ENCODE peak calls at places on chromosomes 1 and 21, in eight cellular contexts. N is HL-60, R is cardiac muscle cell, B is left lung, X is AG10803, M is thyroid gland, G is AG04450, S is cardiac fibroblast. E is an unnamed sample.

GRCh38 chr1:197955486-197956394 is 38.6 kb downstream of the LHX9 start:
- DNase-seq in N (no peak), R (no peak), B (no peak), X (peak), M (no peak), G (peak), S (peak), E (peak)

GRCh38 chr1:151593651-151594625 is 17.9 kb upstream of the SNX27 start:
- DNase-seq in N (peak), R (peak), B (peak), X (peak), M (peak), G (no peak), S (peak), E (peak)

GRCh38 chr1:75712306-75712705 is 12.2 kb upstream of the ACADM start:
- DNase-seq in N (no peak), R (no peak), B (no peak), X (no peak), M (no peak), G (no peak), S (no peak), E (no peak)

GRCh38 chr21:16571594-16571993 is 841.8 kb downstream of the USP25 start:
- DNase-seq in N (no peak), R (no peak), B (no peak), X (peak), M (no peak), G (no peak), S (no peak), E (peak)

GRCh38 chr1:165887877-165888551 is 60.6 kb downstream of the UCK2 start:
- DNase-seq in N (no peak), R (no peak), B (no peak), X (no peak), M (peak), G (no peak), S (no peak), E (no peak)

GRCh38 chr1:37926061-37926924 is 20.6 kb downstream of the INPP5B start:
- DNase-seq in N (no peak), R (no peak), B (no peak), X (no peak), M (no peak), G (no peak), S (no peak), E (no peak)

GRCh38 chr1:113616201-113616600 is 143.1 kb downstream of the PHTF1 start:
- DNase-seq in N (no peak), R (no peak), B (no peak), X (peak), M (no peak), G (no peak), S (peak), E (peak)

GRCh38 chr1:206744683-206745082 is 25.9 kb upstream of the IL19 start:
- DNase-seq in N (no peak), R (no peak), B (no peak), X (peak), M (no peak), G (no peak), S (no peak), E (peak)

GRCh38 chr21:32520885-32521735 is 64.2 kb downstream of the TCP10L start:
- DNase-seq in N (peak), R (no peak), B (peak), X (peak), M (peak), G (peak), S (peak), E (peak)

GRCh38 chr1:203116048-203116810 is 11.3 kb upstream of the ADORA1 start:
- DNase-seq in N (no peak), R (no peak), B (no peak), X (no peak), M (no peak), G (no peak), S (no peak), E (no peak)

GRCh38 chr1:96559707-96560588 is 161.6 kb upstream of the PTBP2 start:
- DNase-seq in N (peak), R (no peak), B (no peak), X (peak), M (peak), G (peak), S (peak), E (peak)

GRCh38 chr1:99465176-99465900 is 180.6 kb upstream of the PALMD start:
- DNase-seq in N (no peak), R (no peak), B (no peak), X (peak), M (no peak), G (no peak), S (peak), E (peak)

GRCh38 chr1:10779201-10779600 is 17.2 kb downstream of the CASZ1 start:
- DNase-seq in N (no peak), R (no peak), B (no peak), X (no peak), M (no peak), G (no peak), S (no peak), E (no peak)

GRCh38 chr1:111358964-111359363 is 68.3 kb downstream of the CHIA start:
- DNase-seq in N (no peak), R (no peak), B (no peak), X (no peak), M (no peak), G (no peak), S (no peak), E (no peak)

GRCh38 chr1:38006008-38006828 is 904 bp upstream of the FHL3 start:
- DNase-seq in N (no peak), R (peak), B (no peak), X (no peak), M (no peak), G (no peak), S (no peak), E (no peak)

GRCh38 chr1:89547563-89548485 is 23.2 kb downstream of the LRRC8B start:
- DNase-seq in N (no peak), R (no peak), B (no peak), X (peak), M (no peak), G (no peak), S (peak), E (peak)

GRCh38 chr1:2541619-2542246 is 11.7 kb upstream of the HES5 start:
- DNase-seq in N (no peak), R (no peak), B (no peak), X (no peak), M (peak), G (no peak), S (no peak), E (no peak)

DNA sequence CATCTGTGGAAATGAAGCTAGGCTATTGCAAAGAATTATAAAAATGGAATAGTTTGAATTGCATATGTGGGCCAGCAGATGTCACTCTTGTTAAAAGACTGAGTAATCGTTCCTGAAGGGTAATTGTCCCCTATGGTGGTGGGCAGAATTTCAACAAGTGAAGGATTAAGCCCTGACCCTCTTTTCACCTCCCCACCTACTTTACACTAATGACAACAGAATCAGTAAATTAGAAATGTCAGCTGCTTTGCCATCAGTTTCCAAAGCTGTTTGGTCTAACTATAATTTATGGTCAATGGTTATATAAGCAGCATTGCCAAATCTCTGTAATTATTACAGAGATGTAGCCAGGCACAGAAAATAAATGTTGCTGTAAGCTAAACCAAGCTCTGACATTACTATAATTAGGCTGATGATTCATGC is 898.6 kb downstream of the AMY1C start:
- DNase-seq in N (no peak), R (peak), B (no peak), X (no peak), M (no peak), G (no peak), S (peak), E (no peak)
- TF ChIP-seq CTCF in N (peak), R (no peak), B (no peak), X (no peak), M (no peak), G (no peak), S (no peak), E (peak)

DNA sequence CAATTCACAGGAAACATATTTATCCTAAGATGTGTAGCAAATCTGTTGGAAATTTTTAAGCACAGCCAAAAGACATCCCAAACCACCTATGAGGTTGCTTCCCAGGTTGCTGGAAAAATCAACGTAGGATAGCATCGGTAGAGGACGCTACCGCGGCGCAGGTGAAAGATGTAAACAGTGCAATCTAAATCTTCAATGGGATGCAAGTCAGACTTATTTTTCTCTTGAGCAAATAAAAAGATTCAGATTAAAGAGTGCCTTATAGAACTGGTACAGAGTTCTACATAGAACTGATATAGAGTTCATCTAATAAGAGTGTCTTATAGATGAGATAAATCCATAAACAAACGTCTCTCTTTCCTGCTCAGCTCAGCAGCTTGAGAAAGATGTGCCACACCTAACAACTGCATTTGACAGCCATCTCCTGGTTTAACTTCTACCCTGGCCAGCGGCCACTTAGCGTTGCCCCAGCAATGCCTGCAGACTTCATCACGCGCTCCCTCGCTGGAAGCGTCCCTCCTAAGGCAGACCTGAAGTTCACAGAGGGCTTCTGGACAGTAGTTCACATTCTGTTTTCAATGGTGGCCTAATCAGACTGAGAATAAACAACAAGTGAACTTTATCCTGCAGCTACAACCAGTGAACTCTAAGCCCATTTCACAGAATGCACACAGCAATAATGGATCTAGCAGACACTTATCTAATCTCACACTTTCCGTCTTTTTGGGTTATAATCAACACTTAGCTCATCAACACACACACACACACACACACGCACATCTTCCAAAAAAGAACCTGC is 164.5 kb downstream of the TOMM20 start:
- DNase-seq in N (no peak), R (peak), B (no peak), X (no peak), M (no peak), G (no peak), S (peak), E (no peak)
- H3K4me3 ChIP-seq in N (no peak), R (no peak), B (no peak), X (no peak), M (no peak), G (no peak), S (no peak), E (no peak)

GRCh38 chr1:93692001-93692400 is 10.4 kb upstream of the BCAR3 start:
- DNase-seq in N (no peak), R (no peak), B (no peak), X (peak), M (no peak), G (no peak), S (no peak), E (no peak)

GRCh38 chr1:93694833-93695232 is 13.2 kb upstream of the BCAR3 start:
- DNase-seq in N (no peak), R (no peak), B (no peak), X (peak), M (peak), G (no peak), S (no peak), E (no peak)

GRCh38 chr1:93694039-93694438 is 12.4 kb upstream of the BCAR3 start:
- DNase-seq in N (no peak), R (no peak), B (no peak), X (no peak), M (no peak), G (no peak), S (no peak), E (no peak)

GRCh38 chr1:93692451-93692861 is 10.8 kb upstream of the BCAR3 start:
- DNase-seq in N (no peak), R (no peak), B (no peak), X (no peak), M (peak), G (no peak), S (no peak), E (peak)

DNA sequence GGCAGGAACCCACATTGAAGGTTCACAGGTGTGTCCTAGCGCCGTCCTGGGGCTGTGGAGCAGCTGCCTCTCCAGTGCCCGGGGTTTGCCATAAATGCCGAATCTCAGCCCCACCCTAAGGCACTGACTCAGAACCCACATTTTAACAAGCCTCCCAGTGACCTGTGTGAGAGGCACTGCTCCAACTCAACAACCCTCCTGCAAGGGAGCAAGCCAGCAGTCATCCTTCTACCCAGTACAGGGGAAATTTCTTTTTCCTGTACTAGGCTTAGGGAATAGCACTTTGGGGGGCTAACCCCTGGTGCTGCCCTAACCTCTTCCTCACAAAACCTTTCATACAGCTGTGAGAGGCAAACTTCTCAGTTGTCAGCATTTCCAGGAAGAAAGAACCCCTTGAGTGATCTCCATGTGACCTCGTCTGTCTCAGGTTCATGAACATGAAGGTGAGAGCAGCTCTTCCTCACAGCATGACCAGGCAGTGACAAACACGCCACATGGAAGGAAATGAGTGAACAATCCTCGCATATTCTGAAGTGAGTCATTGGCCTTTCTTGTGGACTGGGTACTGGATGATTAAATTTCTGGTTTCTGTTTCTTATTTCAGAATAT is 11.4 kb upstream of the BCAR3 start:
- DNase-seq in N (no peak), R (no peak), B (peak), X (peak), M (peak), G (no peak), S (peak), E (peak)
- TF ChIP-seq CTCF in N (no peak), R (no peak), B (no peak), X (no peak), M (no peak), G (no peak), S (no peak), E (no peak)

GRCh38 chr1:39412892-39413291 is 78.5 kb upstream of the BMP8A start:
- DNase-seq in N (no peak), R (no peak), B (no peak), X (no peak), M (no peak), G (no peak), S (no peak), E (no peak)

GRCh38 chr1:39411526-39411925 is 79.9 kb upstream of the BMP8A start:
- DNase-seq in N (no peak), R (no peak), B (no peak), X (no peak), M (no peak), G (no peak), S (no peak), E (no peak)

GRCh38 chr1:39416609-39417008 is 74.8 kb upstream of the BMP8A start:
- DNase-seq in N (no peak), R (no peak), B (no peak), X (no peak), M (no peak), G (no peak), S (no peak), E (no peak)

GRCh38 chr1:39412079-39412478 is 79.4 kb upstream of the BMP8A start:
- DNase-seq in N (no peak), R (no peak), B (no peak), X (no peak), M (no peak), G (no peak), S (no peak), E (no peak)

DNA sequence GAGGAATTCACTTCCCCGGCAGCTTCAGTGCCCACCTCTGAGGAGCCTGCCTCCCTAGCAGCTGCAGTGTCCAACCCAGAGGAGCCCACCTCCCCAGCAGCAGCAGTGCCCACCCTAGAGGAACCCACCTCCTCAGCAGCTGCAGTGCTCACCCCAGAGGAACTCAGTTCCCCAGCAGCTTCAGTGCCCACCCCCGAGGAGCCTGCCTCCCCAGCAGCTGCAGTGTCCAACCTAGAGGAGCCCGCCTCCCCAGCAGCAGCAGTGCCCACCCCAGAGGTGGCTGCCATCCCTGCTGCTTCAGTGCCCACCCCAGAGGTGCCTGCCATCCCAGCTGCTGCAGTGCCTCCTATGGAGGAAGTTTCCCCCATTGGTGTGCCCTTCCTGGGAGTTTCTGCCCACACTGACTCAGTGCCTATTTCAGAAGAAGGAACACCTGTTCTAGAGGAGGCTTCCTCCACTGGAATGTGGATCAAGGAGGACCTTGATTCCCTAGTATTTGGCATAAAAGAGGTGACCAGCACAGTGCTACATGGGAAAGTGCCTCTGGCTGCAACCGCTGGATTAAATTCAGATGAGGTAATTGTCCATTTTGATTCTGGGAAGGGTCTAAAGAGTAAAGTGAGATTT is 77.4 kb upstream of the BMP8A start:
- DNase-seq in N (no peak), R (no peak), B (no peak), X (no peak), M (no peak), G (no peak), S (no peak), E (no peak)
- H3K4me3 ChIP-seq in N (no peak), R (no peak), B (no peak), X (peak), M (no peak), G (peak), S (no peak), E (peak)

DNA sequence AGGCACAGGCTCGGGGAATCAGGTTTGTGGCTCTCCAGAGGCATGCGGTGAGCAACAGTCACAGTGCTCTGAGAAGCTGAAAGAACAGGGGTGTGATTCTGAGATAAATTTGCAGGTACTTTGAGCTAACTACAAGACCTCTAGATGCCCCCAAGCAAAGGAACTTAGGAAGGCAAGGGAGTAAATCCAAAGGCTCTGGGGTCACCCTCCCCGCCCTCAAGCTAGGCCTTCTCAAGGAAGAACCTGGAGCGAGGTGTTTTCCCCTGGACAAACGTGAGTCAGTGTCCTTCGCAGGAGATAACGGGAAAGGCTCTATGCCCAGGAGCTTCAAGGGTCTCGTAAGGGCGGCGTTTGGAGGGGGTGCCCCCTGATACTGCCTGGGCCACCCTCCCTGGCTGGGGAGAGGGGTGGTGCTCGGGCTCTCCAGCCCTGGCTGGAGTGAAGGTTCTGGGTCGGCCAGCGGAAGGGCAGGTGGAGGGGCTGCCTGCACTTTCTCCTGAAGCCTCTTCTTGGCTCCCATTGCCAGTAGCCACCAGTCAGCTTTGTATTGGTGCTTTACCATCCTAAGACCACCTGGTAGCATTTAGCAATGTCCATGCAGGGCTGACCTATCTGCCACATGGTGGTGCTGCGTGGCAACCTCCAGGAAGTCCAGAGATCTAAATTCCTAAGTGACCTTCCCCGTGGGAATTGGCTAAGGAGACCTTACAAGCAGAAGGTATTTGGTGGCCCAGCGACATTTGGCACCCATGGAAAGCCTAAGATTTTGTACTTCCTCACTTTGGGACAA is 44.0 kb downstream of the GPR161 start:
- DNase-seq in N (no peak), R (peak), B (no peak), X (peak), M (peak), G (no peak), S (peak), E (peak)
- TF ChIP-seq CTCF in N (no peak), R (peak), B (no peak), X (peak), M (no peak), G (peak), S (peak), E (no peak)

GRCh38 chr1:235953801-235954200 is 87.1 kb upstream of the LYST start:
- DNase-seq in N (no peak), R (no peak), B (no peak), X (peak), M (no peak), G (peak), S (peak), E (peak)

GRCh38 chr1:235954306-235955283 is 87.9 kb upstream of the LYST start:
- DNase-seq in N (peak), R (no peak), B (peak), X (peak), M (no peak), G (no peak), S (no peak), E (no peak)

GRCh38 chr1:235955777-235956176 is 89.1 kb upstream of the LYST start:
- DNase-seq in N (no peak), R (no peak), B (no peak), X (no peak), M (no peak), G (no peak), S (no peak), E (no peak)

GRCh38 chr1:235960799-235961198 is 94.1 kb upstream of the LYST start:
- DNase-seq in N (no peak), R (no peak), B (no peak), X (no peak), M (no peak), G (no peak), S (no peak), E (no peak)

DNA sequence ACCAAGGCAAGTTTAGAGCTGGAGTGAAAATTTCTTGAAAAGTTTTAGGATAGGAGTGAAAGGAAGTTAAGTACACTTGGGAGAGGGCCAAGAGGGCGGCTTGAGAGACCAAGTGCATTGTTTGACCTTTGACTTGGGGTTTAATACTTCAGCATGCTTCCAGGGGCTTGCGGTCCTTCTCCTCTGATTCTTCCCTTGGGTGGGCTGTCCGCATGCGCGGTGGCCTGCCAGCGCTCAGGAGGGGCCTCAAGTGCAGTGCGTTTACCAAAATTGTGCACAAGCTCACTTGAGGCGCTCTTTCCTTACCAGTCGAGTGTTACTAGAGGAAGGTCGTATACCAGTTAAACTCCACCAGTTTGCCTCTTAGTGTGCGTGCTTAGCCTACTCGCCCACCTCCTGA is 91.3 kb upstream of the LYST start:
- DNase-seq in N (no peak), R (no peak), B (no peak), X (no peak), M (no peak), G (no peak), S (no peak), E (no peak)
- H3K4me3 ChIP-seq in N (no peak), R (no peak), B (no peak), X (no peak), M (no peak), G (no peak), S (no peak), E (no peak)

E was measured in fibroblast of mammary gland.